ENCODE peak calls at places on chromosomes 1 and 21, in nine cellular contexts. K is KBM-7, O is GM13976, B is LHCN-M2, C is foreskin fibroblast, J is epithelial cell of proximal tubule, S is nephron progenitor cell, V is NB4, N is psoas muscle. E is an unnamed sample.

GRCh38 chr21:44958471-44959191 is 18.8 kb downstream of the SLX9 start:
- DNase-seq in K (no peak), O (no peak), B (peak), C (peak), J (no peak), S (peak), V (no peak), N (peak), E (no peak)

GRCh38 chr1:8733463-8733862 is 84.0 kb downstream of the RERE start:
- DNase-seq in K (no peak), O (no peak), B (no peak), C (no peak), J (no peak), S (no peak), V (no peak), N (peak), E (no peak)

GRCh38 chr1:40760984-40761383 is 22.6 kb upstream of the KCNQ4 start:
- DNase-seq in K (no peak), O (no peak), B (peak), C (peak), J (no peak), S (no peak), V (no peak), N (no peak), E (no peak)

GRCh38 chr1:14926214-14926613 is 227.3 kb upstream of the TMEM51 start:
- DNase-seq in K (no peak), O (no peak), B (no peak), C (no peak), J (no peak), S (no peak), V (no peak), N (no peak), E (no peak)

GRCh38 chr1:63835075-63835633 is 61.3 kb downstream of the ROR1 start:
- DNase-seq in K (no peak), O (no peak), B (peak), C (peak), J (no peak), S (no peak), V (no peak), N (no peak), E (no peak)

GRCh38 chr1:88398338-88398737 is 285.7 kb upstream of the PKN2 start:
- DNase-seq in K (no peak), O (no peak), B (no peak), C (no peak), J (no peak), S (no peak), V (no peak), N (no peak), E (no peak)

GRCh38 chr1:116760996-116761665 is 6.9 kb downstream of the CD2 start:
- DNase-seq in K (no peak), O (no peak), B (no peak), C (no peak), J (no peak), S (no peak), V (no peak), N (no peak), E (no peak)

GRCh38 chr21:44875341-44875740 is 1.9 kb upstream of the PTTG1IP start:
- DNase-seq in K (peak), O (no peak), B (peak), C (peak), J (no peak), S (no peak), V (peak), N (no peak), E (no peak)

GRCh38 chr21:44418108-44418875 is 37.0 kb upstream of the LRRC3 start:
- DNase-seq in K (no peak), O (no peak), B (no peak), C (no peak), J (no peak), S (no peak), V (no peak), N (no peak), E (no peak)

GRCh38 chr1:83818916-83819315 is 180.0 kb downstream of the TTLL7 start:
- DNase-seq in K (peak), O (no peak), B (no peak), C (peak), J (peak), S (no peak), V (peak), N (no peak), E (no peak)

GRCh38 chr1:229812148-229812547 is 186.1 kb downstream of the URB2 start:
- DNase-seq in K (no peak), O (no peak), B (no peak), C (no peak), J (no peak), S (no peak), V (no peak), N (no peak), E (no peak)

E was measured in stimulated activated CD4-positive, alpha-beta T cell treated with anti-CD3 and anti-CD28 coated beads, Interleukin-1b, Interleukin-23, amount 100 ng/mL, for 24 hours.